ENCODE peak calls at places on chromosomes 11 and 22, in ten cellular contexts. C, A, L, R, T, E, B, Z, Y and X are unnamed samples.

GRCh38 chr11:38302564-38302963 is 1704.5 kb upstream of the RAG2 start:
- DNase-seq in C (no peak), A (no peak), L (no peak), R (no peak), T (no peak), E (no peak), B (no peak), Z (no peak), Y (no peak), X (no peak)

GRCh38 chr22:37544955-37545702 is 15.2 kb upstream of the CDC42EP1 start:
- DNase-seq in C (no peak), A (peak; percentile 85), L (peak; percentile 77), R (peak; percentile 84), T (peak; percentile 29), E (no peak), B (peak; percentile 85), Z (peak; percentile 83), Y (peak; percentile 56), X (peak; percentile 76)

GRCh38 chr11:75583710-75584658 is 21.9 kb downstream of the SERPINH1 start:
- DNase-seq in C (no peak), A (peak; percentile 95), L (peak; percentile 66), R (peak; percentile 92), T (no peak), E (no peak), B (peak; percentile 68), Z (peak; percentile 92), Y (peak; percentile 35), X (peak; percentile 39)

GRCh38 chr11:29389793-29390192 is 627.0 kb downstream of the KCNA4 start:
- DNase-seq in C (no peak), A (no peak), L (no peak), R (no peak), T (no peak), E (no peak), B (no peak), Z (no peak), Y (no peak), X (no peak)

GRCh38 chr22:35568751-35569725 is 28.4 kb downstream of the RASD2 start:
- DNase-seq in C (peak; percentile 38), A (no peak), L (no peak), R (no peak), T (no peak), E (no peak), B (no peak), Z (no peak), Y (no peak), X (no peak)

GRCh38 chr11:68927280-68928107 is 23.8 kb downstream of the IGHMBP2 start:
- DNase-seq in C (no peak), A (peak; percentile 29), L (peak; percentile 72), R (peak; percentile 78), T (no peak), E (no peak), B (no peak), Z (no peak), Y (no peak), X (peak; percentile 69)

GRCh38 chr22:31128156-31128555 is 5.4 kb downstream of the INPP5J start:
- DNase-seq in C (no peak), A (no peak), L (no peak), R (no peak), T (no peak), E (no peak), B (no peak), Z (no peak), Y (no peak), X (no peak)

GRCh38 chr11:68006606-68007166 is 2.8 kb upstream of the UNC93B1 start:
- DNase-seq in C (no peak), A (peak; percentile 53), L (no peak), R (no peak), T (no peak), E (no peak), B (no peak), Z (no peak), Y (no peak), X (no peak)

GRCh38 chr22:19760652-19761002 is at the start of gene TBX1:
- DNase-seq in C (no peak), A (no peak), L (peak; percentile 46), R (no peak), T (no peak), E (no peak), B (no peak), Z (no peak), Y (no peak), X (no peak)

GRCh38 chr22:19762315-19763140 is 1.9 kb downstream of the TBX1 start:
- DNase-seq in C (no peak), A (no peak), L (no peak), R (no peak), T (no peak), E (no peak), B (no peak), Z (no peak), Y (no peak), X (no peak)

GRCh38 chr22:19761022-19761499 is 483 bp downstream of the TBX1 start:
- DNase-seq in C (no peak), A (no peak), L (peak; percentile 60), R (no peak), T (no peak), E (no peak), B (no peak), Z (no peak), Y (no peak), X (no peak)

GRCh38 chr22:19759994-19760651 is 455 bp upstream of the TBX1 start:
- DNase-seq in C (no peak), A (no peak), L (peak; percentile 53), R (no peak), T (no peak), E (no peak), B (no peak), Z (no peak), Y (no peak), X (no peak)

DNA sequence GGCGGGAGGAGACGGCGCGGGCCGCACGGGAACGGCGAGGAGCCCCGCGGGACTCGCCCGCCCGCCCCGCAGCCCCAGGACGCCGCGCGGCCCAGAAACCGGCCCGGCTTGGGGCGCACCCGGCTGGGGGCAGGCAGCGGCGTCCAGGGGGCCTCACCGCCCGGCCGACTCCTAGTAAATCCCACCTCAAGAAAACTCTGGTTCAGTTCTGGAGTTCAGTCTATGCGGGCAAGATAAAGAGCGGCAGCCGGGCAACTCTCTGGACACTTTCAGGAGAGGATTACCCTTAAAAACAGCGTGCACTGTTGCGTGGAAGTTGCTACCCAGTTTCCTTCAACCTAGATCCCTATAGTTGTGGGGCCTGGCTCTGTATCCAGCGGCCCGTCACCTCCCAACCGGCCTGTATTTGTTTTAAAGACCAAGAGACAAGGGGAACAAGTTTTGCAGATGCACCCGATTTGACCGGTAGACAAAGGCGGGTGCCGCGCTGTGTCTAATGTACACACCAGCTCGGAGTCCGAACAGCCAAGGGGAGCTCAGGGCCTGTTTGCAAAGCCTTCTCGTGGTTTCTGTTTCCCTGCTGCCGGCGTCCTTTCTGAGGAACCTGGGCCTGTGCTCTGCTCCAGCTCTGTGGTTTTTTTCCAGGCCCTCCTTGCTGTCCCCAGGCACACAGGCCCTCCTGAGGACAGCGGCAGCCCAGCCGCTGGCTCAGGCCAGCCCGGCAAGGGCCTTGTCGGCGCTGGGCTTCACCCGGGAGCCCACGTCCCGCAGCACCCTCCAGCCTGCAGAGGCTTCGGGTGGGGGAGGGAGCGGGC is 1.1 kb downstream of the TBX1 start:
- DNase-seq in C (no peak), A (no peak), L (peak; percentile 46), R (no peak), T (no peak), E (no peak), B (no peak), Z (no peak), Y (no peak), X (no peak)
- TF ChIP-seq CTCF in C (no peak), A (no peak), L (no peak), R (no peak), T (no peak), E (no peak), B (no peak), Z (no peak), Y (no peak), X (no peak)

DNA sequence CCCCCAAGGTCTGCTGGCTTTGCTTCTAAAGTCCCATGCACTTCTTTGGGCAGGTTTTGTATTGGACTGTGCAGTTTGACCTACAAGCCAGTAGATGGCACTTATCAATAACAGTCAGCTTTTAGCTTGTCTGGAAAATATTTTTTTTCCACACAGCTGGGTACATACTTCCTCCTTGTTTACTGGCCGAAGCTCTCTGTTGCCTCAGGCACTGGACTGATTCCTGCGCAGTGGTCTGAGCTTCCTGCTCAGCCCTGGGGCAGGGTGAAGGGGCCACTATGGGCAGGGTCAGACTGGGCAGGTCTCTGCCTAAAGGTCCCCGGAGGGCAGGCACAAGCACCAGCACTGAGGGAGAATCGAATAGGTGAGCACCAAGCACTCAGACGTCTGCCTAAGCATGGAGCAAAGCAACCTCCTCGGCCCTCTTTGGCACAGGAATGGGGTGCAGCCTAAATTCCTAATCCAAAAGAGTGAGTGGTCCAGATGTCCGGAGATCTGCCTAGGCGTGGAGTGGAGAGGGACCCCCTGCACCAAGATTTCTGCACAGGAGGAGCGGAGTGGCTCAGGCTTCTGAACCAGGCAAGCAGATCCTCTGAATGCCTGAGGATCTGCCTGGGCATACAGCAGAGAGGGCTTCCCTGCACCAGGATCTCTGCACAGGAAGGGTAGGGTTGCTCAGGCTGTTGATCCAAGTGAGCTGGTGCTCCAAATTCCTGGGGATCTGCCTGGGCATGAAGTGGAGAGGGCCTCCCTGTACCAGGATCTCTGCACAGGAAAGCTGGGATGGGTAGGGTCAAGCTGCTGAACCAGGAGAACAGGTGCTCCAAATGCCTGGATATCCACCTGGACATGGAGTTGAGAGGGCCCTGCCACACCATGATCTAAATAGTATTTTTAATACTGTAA is 105.9 kb upstream of the C11orf58 start:
- DNase-seq in C (no peak), A (no peak), L (no peak), R (peak; percentile 25), T (no peak), E (no peak), B (no peak), Z (no peak), Y (no peak), X (no peak)
- TF ChIP-seq CTCF in C (no peak), A (peak; percentile 15), L (peak; percentile 40), R (peak; percentile 44), T (no peak), E (no peak), B (no peak), Z (no peak), Y (peak; percentile 54), X (peak; percentile 32)

DNA sequence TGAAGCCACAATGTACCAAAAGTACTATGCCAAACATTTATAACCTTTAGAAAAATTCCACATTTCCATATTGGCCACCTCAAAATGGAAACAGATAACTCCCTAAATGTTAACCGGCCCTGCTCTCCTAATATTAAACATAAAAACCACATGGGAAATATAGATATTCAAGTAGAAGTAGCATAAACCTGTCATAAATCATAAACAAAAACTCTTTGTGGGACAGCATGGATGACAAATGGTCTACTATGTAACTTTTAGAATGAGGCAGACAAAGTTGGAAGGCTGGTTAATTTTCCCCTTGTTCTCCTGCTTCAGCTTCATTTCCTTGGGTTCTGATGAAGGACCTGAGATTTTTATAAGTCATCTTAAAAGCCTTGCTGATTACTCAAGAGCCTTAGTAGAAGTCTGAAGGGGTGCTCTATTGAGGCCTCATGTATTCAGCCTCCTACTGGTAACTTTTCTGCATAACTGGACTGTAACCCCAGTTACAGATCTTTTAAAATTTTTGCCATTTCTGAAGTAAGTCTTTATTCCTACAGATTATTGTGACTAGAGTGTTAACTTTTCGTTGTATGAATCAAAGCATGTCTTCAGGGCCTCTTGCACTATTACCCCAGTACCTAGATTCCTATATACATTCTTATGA is 116.4 kb downstream of the STIM1 start:
- DNase-seq in C (no peak), A (no peak), L (no peak), R (peak; percentile 41), T (no peak), E (no peak), B (no peak), Z (no peak), Y (no peak), X (no peak)
- TF ChIP-seq CTCF in C (no peak), A (no peak), L (no peak), R (no peak), T (no peak), E (no peak), B (no peak), Z (no peak), Y (no peak), X (no peak)

DNA sequence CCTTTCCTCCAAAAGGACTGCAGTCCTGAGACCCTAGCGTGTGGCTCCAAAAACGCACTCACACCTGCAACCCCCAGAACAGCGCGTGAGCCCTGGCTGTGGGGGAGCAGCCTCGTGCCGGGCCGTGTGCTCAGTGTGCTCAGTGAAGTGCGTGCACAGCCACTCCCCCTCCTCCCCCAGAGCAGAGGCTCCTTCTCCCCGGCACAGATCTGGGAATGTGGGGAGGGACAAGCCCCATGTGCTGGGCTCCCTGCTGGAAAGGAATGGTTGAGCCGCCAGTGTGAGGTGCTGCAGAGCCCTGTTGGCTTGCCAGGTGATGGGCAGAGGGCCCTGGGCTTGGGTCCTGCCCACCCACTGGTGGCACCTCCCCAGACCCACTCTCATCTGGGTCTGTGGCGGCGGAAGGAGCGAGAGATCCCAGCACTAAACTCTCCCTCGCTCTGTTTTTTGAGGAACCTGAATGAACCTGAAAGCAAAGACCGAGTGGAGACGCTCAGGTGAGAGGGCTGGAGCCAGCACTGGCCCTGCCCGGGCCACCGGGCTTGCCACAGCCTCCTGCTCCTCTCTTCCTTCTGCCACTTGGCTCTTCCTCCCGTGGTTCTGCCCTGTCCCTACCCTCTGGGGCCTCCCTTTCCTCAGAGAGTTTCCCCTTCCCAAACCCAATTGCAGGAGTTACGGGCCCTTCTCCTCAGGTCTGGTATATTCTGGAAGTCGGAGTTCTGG is 9.0 kb downstream of the RCOR2 start:
- DNase-seq in C (no peak), A (no peak), L (peak; percentile 30), R (no peak), T (no peak), E (no peak), B (no peak), Z (no peak), Y (no peak), X (no peak)
- TF ChIP-seq CTCF in C (no peak), A (no peak), L (no peak), R (no peak), T (no peak), E (no peak), B (no peak), Z (no peak), Y (no peak), X (no peak)